ENCODE peak calls at places on chromosomes 6 and 20, in eight cellular contexts. W is WTC11, U is AG09319, Y is astrocyte of the spinal cord, M is GM13976, J is ascending aorta, D is esophagus squamous epithelium, G is kidney epithelial cell. Q is an unnamed sample.

GRCh38 chr20:19211661-19212523 is 550 bp upstream of the SLC24A3 start:
- DNase-seq in D (no peak), J (no peak), U (no peak), M (peak; percentile 32), Y (peak; percentile 15), G (no peak), W (peak; percentile 49), Q (peak; percentile 16)

GRCh38 chr6:134911532-134911931 is 38.4 kb downstream of the ALDH8A1 start:
- DNase-seq in M (no peak), U (no peak), J (no peak), D (no peak), G (peak; percentile 80), Y (peak; percentile 79), W (no peak), Q (peak; percentile 78)

GRCh38 chr6:36642913-36643817 is 35.3 kb upstream of the CDKN1A start:
- DNase-seq in U (peak; percentile 69), W (no peak), G (peak; percentile 73), J (peak; percentile 83), D (no peak), Y (peak; percentile 82), M (no peak), Q (peak; percentile 56)

GRCh38 chr6:52285174-52286068 is 879 bp upstream of the MCM3 start:
- DNase-seq in Y (no peak), W (no peak), G (no peak), D (no peak), J (no peak), U (peak; percentile 34), M (no peak), Q (no peak)

GRCh38 chr20:2750343-2751251 is 49.8 kb downstream of the CPXM1 start:
- DNase-seq in Y (no peak), W (peak; percentile 71), M (peak; percentile 49), G (no peak), J (no peak), U (no peak), D (no peak), Q (peak; percentile 65)

GRCh38 chr6:158815915-158816314 is 3.3 kb downstream of the EZR start:
- DNase-seq in U (no peak), J (no peak), Y (no peak), G (no peak), M (no peak), W (no peak), D (no peak), Q (no peak)

GRCh38 chr6:27178001-27178730 is 69.3 kb upstream of the PRSS16 start:
- DNase-seq in G (peak; percentile 85), D (no peak), U (peak; percentile 71), J (no peak), Y (peak; percentile 95), M (peak; percentile 27), W (peak; percentile 54), Q (peak; percentile 92)

GRCh38 chr6:38498085-38498484 is 141.6 kb downstream of the BTBD9 start:
- DNase-seq in J (no peak), W (no peak), M (no peak), D (no peak), U (no peak), Y (no peak), G (no peak), Q (no peak)

GRCh38 chr20:3738109-3739053 is 5.9 kb downstream of the HSPA12B start:
- DNase-seq in D (no peak), M (no peak), U (no peak), Y (no peak), G (no peak), W (no peak), J (no peak), Q (peak; percentile 45)

GRCh38 chr6:166540631-166541331 is 45.7 kb downstream of the RAMACL start:
- DNase-seq in J (no peak), U (no peak), D (peak; percentile 5), W (no peak), G (no peak), M (peak; percentile 85), Y (no peak), Q (no peak)

GRCh38 chr6:131023834-131024504 is 39.1 kb downstream of the EPB41L2 start:
- DNase-seq in J (no peak), U (no peak), M (no peak), Y (peak; percentile 84), D (no peak), G (peak; percentile 47), W (no peak), Q (peak; percentile 49)

GRCh38 chr20:14288341-14289330 is 48.8 kb downstream of the FLRT3 start:
- DNase-seq in M (no peak), G (peak; percentile 78), J (no peak), D (no peak), W (no peak), Y (peak; percentile 53), U (no peak), Q (peak; percentile 21)

GRCh38 chr6:17431581-17431980 is 38.2 kb downstream of the CAP2 start:
- DNase-seq in Y (peak; percentile 40), W (no peak), D (no peak), G (no peak), M (no peak), U (no peak), J (no peak), Q (peak; percentile 35)

GRCh38 chr6:109050447-109051102 is 44.1 kb downstream of the SESN1 start:
- DNase-seq in Y (no peak), J (no peak), G (no peak), W (no peak), U (no peak), D (no peak), M (no peak), Q (no peak)

GRCh38 chr6:25789475-25789874 is 34.9 kb downstream of the SLC17A4 start:
- DNase-seq in D (no peak), M (no peak), Y (no peak), J (no peak), U (no peak), G (no peak), W (no peak), Q (no peak)

GRCh38 chr6:25792016-25792415 is 37.5 kb downstream of the SLC17A4 start:
- DNase-seq in U (no peak), Y (no peak), M (no peak), W (no peak), D (no peak), G (no peak), J (no peak), Q (no peak)

GRCh38 chr6:25787469-25787868 is 32.9 kb downstream of the SLC17A4 start:
- DNase-seq in U (no peak), M (no peak), G (no peak), J (no peak), W (no peak), D (no peak), Y (no peak), Q (no peak)

GRCh38 chr6:25793970-25794369 is 37.9 kb downstream of the SLC17A1 start:
- DNase-seq in U (no peak), D (no peak), M (no peak), J (no peak), Y (no peak), G (no peak), W (no peak), Q (no peak)

GRCh38 chr6:25788305-25788922 is 33.9 kb downstream of the SLC17A4 start:
- DNase-seq in Y (peak; percentile 12), G (no peak), U (peak; percentile 12), W (peak; percentile 78), D (no peak), M (peak; percentile 11), J (no peak), Q (peak; percentile 67)
- TF ChIP-seq CTCF in Y (peak; percentile 36), G (peak; percentile 26), U (peak; percentile 68), W (peak; percentile 56), D (no peak), M (peak; percentile 53), J (peak; percentile 49), Q (peak; percentile 81)

DNA sequence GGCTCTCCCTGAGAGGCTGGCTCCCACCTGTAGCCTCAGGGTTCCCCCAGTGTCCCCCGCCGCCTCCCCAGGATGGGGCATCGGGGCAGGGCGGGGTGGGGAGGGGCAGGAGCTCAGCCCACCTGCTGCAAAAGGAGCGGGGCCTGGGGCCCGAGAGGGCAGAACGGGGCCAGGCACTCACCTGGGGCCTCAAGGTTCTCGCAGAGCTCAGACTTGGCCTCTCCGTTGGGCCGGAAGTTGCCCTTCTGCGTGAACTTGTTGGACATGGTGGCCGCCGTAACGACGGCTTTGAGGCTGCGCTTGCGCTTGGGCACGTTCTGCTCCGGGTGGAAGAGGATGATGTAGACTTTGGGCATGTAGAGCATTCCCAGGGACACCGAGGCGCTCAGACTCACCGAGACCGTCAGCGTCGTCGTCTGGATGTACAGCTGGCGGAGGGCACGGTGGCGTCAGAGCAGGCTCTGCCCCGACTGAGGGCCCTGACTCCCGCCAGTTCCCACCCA is 117.9 kb downstream of the GRM4 start:
- DNase-seq in G (no peak), M (no peak), U (no peak), Y (no peak), D (no peak), W (no peak), J (no peak), Q (no peak)
- TF ChIP-seq CTCF in G (no peak), M (no peak), U (no peak), Y (no peak), D (peak; percentile 7), W (no peak), J (no peak), Q (no peak)

DNA sequence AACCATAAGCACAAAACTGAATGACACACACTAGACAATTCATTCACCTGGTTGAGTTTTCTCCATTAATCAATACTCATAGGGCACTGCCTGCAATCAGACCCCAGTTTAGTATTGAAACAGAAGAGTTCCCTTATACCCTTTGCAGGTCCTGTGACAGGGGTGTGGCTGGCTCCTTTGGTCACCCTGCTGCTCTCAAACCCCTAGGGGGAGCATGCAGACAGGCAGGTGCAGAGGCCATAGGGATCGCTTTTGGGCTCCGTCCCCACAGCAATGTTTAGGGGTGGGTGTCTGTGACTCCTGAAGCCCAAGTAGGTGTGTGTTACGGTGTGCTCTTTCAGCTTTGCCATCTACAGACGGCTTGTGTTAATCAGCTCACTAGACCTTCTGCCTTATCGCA is 210.4 kb downstream of the CENPW start:
- DNase-seq in G (no peak), Y (no peak), U (no peak), J (no peak), M (no peak), W (peak; percentile 45), D (no peak), Q (no peak)
- TF ChIP-seq CTCF in G (no peak), Y (no peak), U (no peak), J (no peak), M (no peak), W (peak; percentile 31), D (no peak), Q (no peak)

DNA sequence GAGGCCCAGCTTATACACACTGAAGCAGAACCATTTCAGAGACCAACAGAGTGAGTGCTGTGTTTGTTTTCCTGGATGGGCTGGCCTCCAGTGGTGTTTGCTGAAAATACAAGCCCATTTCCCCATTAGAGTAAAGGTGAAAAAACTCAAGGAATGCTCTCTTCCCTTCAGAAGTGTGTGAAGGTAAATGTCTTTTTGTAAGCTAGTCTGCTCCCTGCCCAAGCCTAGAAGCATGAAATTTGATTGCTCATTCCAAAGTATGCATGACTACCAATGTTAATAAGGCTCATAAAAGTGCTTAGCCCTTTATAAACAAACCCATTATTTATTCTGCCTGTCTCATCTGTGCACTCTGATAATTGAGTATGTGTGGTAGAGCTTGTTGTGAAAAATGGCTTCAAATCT is 59.1 kb downstream of the ADGRF1 start:
- DNase-seq in W (no peak), G (no peak), M (no peak), D (no peak), Y (peak; percentile 30), U (no peak), J (no peak), Q (no peak)
- TF ChIP-seq CTCF in W (no peak), G (peak; percentile 27), M (no peak), D (no peak), Y (no peak), U (no peak), J (no peak), Q (no peak)

Q was measured in choroid plexus epithelial cell.